ENCODE peak calls at places on chromosomes 3 and 15, in four cellular contexts. Z, C, L and Y are unnamed samples.

GRCh38 chr3:62757045-62757444 is 118.2 kb downstream of the CADPS start:
- DNase-seq in Z (no peak), C (no peak), L (no peak), Y (no peak)

GRCh38 chr15:22892333-22892732 is 53.9 kb downstream of the NIPA2 start:
- DNase-seq in Z (no peak), C (no peak), L (no peak), Y (no peak)

GRCh38 chr3:125140817-125141595 is 71.5 kb downstream of the SLC12A8 start:
- DNase-seq in Z (no peak), C (no peak), L (no peak), Y (peak)

GRCh38 chr3:51938780-51939425 is 2.8 kb downstream of the RRP9 start:
- DNase-seq in Z (no peak), C (no peak), L (no peak), Y (no peak)

GRCh38 chr3:150184426-150185071 is 213.9 kb upstream of the PFN2 start:
- DNase-seq in Z (no peak), C (no peak), L (no peak), Y (no peak)

GRCh38 chr15:59296181-59296617 is 76.5 kb downstream of the MYO1E start:
- DNase-seq in Z (no peak), C (no peak), L (no peak), Y (no peak)

GRCh38 chr3:188274249-188274915 is 120.4 kb downstream of the LPP start:
- DNase-seq in Z (no peak), C (no peak), L (no peak), Y (no peak)

GRCh38 chr3:64048631-64049061 is 25.4 kb upstream of the PSMD6 start:
- DNase-seq in Z (no peak), C (no peak), L (no peak), Y (no peak)

GRCh38 chr3:45035441-45036301 is 9.6 kb downstream of the CLEC3B start:
- DNase-seq in Z (no peak), C (peak), L (no peak), Y (peak)

GRCh38 chr3:10116138-10116460 is 624 bp downstream of the BRK1 start:
- DNase-seq in Z (no peak), C (no peak), L (no peak), Y (no peak)